ENCODE peak calls at places on chromosomes 4 and X, in four cellular contexts. One of them, this sample, is unnamed.

GRCh38 chrX:78333521-78333920 is 6.1 kb upstream of the CYSLTR1 start:
- DNase-seq in GM23338: peak
- DNase-seq in lung: no peak
- DNase-seq in dorsolateral prefrontal cortex: no peak
- DNase-seq in this sample: no peak

GRCh38 chr4:155510771-155511170 is 134.0 kb upstream of the MAP9 start:
- DNase-seq in GM23338: no peak
- DNase-seq in lung: no peak
- DNase-seq in dorsolateral prefrontal cortex: no peak
- DNase-seq in this sample: no peak

GRCh38 chr4:88481557-88481956 is 24.6 kb downstream of the HERC5 start:
- DNase-seq in GM23338: no peak
- DNase-seq in lung: no peak
- DNase-seq in dorsolateral prefrontal cortex: no peak
- DNase-seq in this sample: no peak

GRCh38 chr4:113316879-113317278 is 267.4 kb downstream of the ANK2 start:
- DNase-seq in GM23338: peak
- DNase-seq in lung: no peak
- DNase-seq in dorsolateral prefrontal cortex: no peak
- DNase-seq in this sample: no peak

GRCh38 chr4:153137168-153137567 is 67.1 kb upstream of the TRIM2 start:
- DNase-seq in GM23338: no peak
- DNase-seq in lung: no peak
- DNase-seq in dorsolateral prefrontal cortex: no peak
- DNase-seq in this sample: no peak

GRCh38 chrX:111095974-111096870 is at the start of gene PAK3:
- DNase-seq in GM23338: peak
- DNase-seq in lung: no peak
- DNase-seq in dorsolateral prefrontal cortex: no peak
- DNase-seq in this sample: peak

GRCh38 chrX:37644381-37645305 is 40.9 kb upstream of the XK start:
- DNase-seq in GM23338: no peak
- DNase-seq in lung: no peak
- DNase-seq in dorsolateral prefrontal cortex: no peak
- DNase-seq in this sample: peak

GRCh38 chr4:94447754-94448411 is 3.9 kb upstream of the PDLIM5 start:
- DNase-seq in GM23338: no peak
- DNase-seq in lung: no peak
- DNase-seq in dorsolateral prefrontal cortex: no peak
- DNase-seq in this sample: no peak

GRCh38 chrX:10157545-10157944 is 770 bp downstream of the CLCN4 start:
- DNase-seq in GM23338: no peak
- DNase-seq in lung: no peak
- DNase-seq in dorsolateral prefrontal cortex: no peak
- DNase-seq in this sample: no peak

GRCh38 chr4:26782168-26782829 is 78.3 kb upstream of the STIM2 start:
- DNase-seq in GM23338: no peak
- DNase-seq in lung: no peak
- DNase-seq in dorsolateral prefrontal cortex: no peak
- DNase-seq in this sample: no peak

GRCh38 chrX:13201605-13202219 is 118.1 kb downstream of the ATXN3L start:
- DNase-seq in GM23338: peak
- DNase-seq in lung: no peak
- DNase-seq in dorsolateral prefrontal cortex: no peak
- DNase-seq in this sample: no peak

GRCh38 chr4:2761035-2761923 is 5.1 kb upstream of the TNIP2 start:
- DNase-seq in GM23338: peak
- DNase-seq in lung: no peak
- DNase-seq in dorsolateral prefrontal cortex: no peak
- DNase-seq in this sample: peak

GRCh38 chr4:142719854-142720541 is 126.1 kb downstream of the INPP4B start:
- DNase-seq in GM23338: peak
- DNase-seq in lung: no peak
- DNase-seq in dorsolateral prefrontal cortex: no peak
- DNase-seq in this sample: no peak

GRCh38 chr4:80295841-80296240 is 29.4 kb downstream of the FGF5 start:
- DNase-seq in GM23338: no peak
- DNase-seq in lung: no peak
- DNase-seq in dorsolateral prefrontal cortex: no peak
- DNase-seq in this sample: no peak

GRCh38 chr4:17494258-17494657 is 17.6 kb downstream of the QDPR start:
- DNase-seq in GM23338: no peak
- DNase-seq in lung: no peak
- DNase-seq in dorsolateral prefrontal cortex: no peak
- DNase-seq in this sample: no peak

GRCh38 chrX:27842867-27843266 is 35.1 kb downstream of the MAGEB10 start:
- DNase-seq in GM23338: no peak
- DNase-seq in lung: no peak
- DNase-seq in dorsolateral prefrontal cortex: no peak
- DNase-seq in this sample: no peak

GRCh38 chr4:25977397-25978170 is 63.6 kb downstream of the SMIM20 start:
- DNase-seq in GM23338: no peak
- DNase-seq in lung: no peak
- DNase-seq in dorsolateral prefrontal cortex: no peak
- DNase-seq in this sample: no peak

GRCh38 chr4:88616275-88616996 is 24.2 kb downstream of the HERC3 start:
- DNase-seq in GM23338: no peak
- DNase-seq in lung: no peak
- DNase-seq in dorsolateral prefrontal cortex: no peak
- DNase-seq in this sample: no peak

GRCh38 chrX:152220612-152221011 is 82.2 kb upstream of the MAGEA10 start:
- DNase-seq in GM23338: no peak
- DNase-seq in lung: no peak
- DNase-seq in dorsolateral prefrontal cortex: no peak
- DNase-seq in this sample: no peak

GRCh38 chr4:38634047-38634759 is 29.8 kb upstream of the KLF3 start:
- DNase-seq in GM23338: no peak
- DNase-seq in lung: no peak
- DNase-seq in dorsolateral prefrontal cortex: no peak
- DNase-seq in this sample: no peak

GRCh38 chr4:100539706-100540105 is 21.9 kb upstream of the EMCN start:
- DNase-seq in GM23338: no peak
- DNase-seq in lung: no peak
- DNase-seq in dorsolateral prefrontal cortex: no peak
- DNase-seq in this sample: no peak

GRCh38 chrX:154730271-154730883 is 20.5 kb downstream of the GAB3 start:
- DNase-seq in GM23338: no peak
- DNase-seq in lung: peak
- DNase-seq in dorsolateral prefrontal cortex: no peak
- DNase-seq in this sample: no peak

GRCh38 chrX:154729439-154729838 is 21.4 kb downstream of the GAB3 start:
- DNase-seq in GM23338: no peak
- DNase-seq in lung: no peak
- DNase-seq in dorsolateral prefrontal cortex: no peak
- DNase-seq in this sample: no peak

GRCh38 chrX:154724999-154725756 is 25.7 kb downstream of the GAB3 start:
- DNase-seq in GM23338: peak
- DNase-seq in lung: no peak
- DNase-seq in dorsolateral prefrontal cortex: no peak
- DNase-seq in this sample: no peak

GRCh38 chrX:154728791-154729190 is 22.1 kb downstream of the GAB3 start:
- DNase-seq in GM23338: no peak
- DNase-seq in lung: no peak
- DNase-seq in dorsolateral prefrontal cortex: no peak
- DNase-seq in this sample: no peak

DNA sequence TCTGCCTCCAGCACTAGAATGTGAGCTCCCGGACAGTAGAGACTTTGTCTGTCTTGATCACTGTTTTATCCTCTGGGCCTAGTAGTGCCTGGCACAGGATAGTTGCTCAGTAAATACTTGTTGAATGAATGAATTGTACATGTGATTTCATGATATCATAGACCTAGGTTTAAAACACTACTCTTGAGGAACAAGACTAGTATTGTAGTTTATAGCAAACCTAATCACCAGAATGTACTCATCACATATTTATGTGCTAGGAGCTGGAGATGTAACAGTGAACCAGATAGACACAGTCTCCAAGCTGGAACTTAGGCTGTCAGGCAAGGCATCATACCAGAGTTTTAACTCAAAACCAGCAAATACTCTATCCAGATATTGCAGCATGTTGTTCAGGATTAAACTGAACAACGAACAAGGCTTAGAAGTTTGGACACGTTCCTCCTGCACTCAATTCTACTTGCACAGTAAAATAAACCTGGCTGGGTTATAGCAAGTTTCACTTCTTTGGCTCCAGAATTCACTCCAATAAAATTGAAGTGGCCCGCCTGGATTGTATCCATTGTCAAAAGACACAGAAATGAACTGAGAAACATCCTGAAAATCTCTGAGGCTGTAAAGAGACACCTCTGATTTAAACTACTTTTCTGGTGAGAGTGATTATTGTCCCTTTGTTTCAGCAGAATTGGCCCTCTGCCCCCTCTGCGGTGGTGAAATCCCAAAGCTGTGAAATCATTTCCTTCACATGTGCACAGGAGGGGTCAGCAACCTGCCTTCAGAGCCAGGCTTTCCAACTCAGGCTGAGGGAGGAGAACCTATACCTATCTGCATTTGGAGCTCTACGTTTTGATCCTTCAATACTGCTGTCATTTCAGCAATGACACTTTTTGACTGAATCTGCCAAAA is 23.2 kb downstream of the GAB3 start:
- DNase-seq in GM23338: no peak
- DNase-seq in lung: peak
- DNase-seq in dorsolateral prefrontal cortex: no peak
- DNase-seq in this sample: peak
- H3K27ac ChIP-seq in GM23338: no peak
- H3K27ac ChIP-seq in lung: peak
- H3K27ac ChIP-seq in dorsolateral prefrontal cortex: no peak
- H3K27ac ChIP-seq in this sample: peak

DNA sequence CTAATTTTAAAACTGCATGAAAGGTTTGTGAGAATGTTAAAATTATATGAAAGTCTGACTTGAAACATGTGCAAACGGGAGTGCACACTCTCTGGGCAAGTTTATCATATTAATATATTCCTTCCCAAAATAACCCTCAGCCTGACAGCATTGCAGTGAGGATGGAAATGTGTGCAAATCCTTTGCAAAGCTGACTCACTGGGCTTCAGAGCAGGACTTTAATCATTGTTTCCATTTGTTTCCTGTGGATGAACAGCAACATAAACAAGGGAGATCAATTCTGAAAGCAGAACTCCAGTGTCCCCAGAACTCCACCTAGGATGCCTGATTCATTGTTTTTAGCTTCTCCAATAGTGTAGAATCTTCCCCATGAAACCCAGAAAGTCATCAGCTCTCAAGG is 32.9 kb downstream of the SLC2A9 start:
- DNase-seq in GM23338: no peak
- DNase-seq in lung: no peak
- DNase-seq in dorsolateral prefrontal cortex: no peak
- DNase-seq in this sample: no peak
- H3K4me3 ChIP-seq in GM23338: no peak
- H3K4me3 ChIP-seq in lung: no peak
- H3K4me3 ChIP-seq in dorsolateral prefrontal cortex: no peak
- H3K4me3 ChIP-seq in this sample: no peak

DNA sequence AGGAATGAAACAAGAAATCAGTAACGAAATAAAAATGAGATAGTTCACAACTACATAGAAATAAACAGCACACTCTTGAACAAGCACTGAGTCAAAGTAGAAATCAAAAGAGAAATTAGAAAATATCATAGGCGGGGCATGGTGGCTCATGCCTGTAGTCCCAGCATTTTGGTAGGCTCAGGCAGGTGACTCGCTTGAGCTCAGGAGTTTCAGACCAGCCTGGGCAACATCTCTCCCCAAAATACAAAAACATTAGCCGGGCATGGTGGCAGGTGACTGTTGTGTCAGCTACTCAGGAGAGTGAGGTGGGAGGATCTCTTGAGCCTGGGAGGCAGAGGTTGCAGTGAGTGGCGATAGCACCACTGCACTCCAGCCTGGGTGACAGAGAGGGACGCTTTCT is 714.4 kb downstream of the GLUD2 start:
- DNase-seq in GM23338: no peak
- DNase-seq in lung: no peak
- DNase-seq in dorsolateral prefrontal cortex: no peak
- DNase-seq in this sample: no peak
- TF ChIP-seq CTCF in GM23338: no peak
- TF ChIP-seq CTCF in lung: no peak
- TF ChIP-seq CTCF in dorsolateral prefrontal cortex: no peak
- TF ChIP-seq CTCF in this sample: no peak

GRCh38 chr4:40059362-40059761 is 2.7 kb downstream of the N4BP2 start:
- DNase-seq in GM23338: peak
- DNase-seq in lung: no peak
- DNase-seq in dorsolateral prefrontal cortex: no peak
- DNase-seq in this sample: no peak

GRCh38 chr4:40056722-40057539 is at the start of gene N4BP2:
- DNase-seq in GM23338: peak
- DNase-seq in lung: peak
- DNase-seq in dorsolateral prefrontal cortex: peak
- DNase-seq in this sample: peak

GRCh38 chr4:40058121-40058520 is 1.5 kb downstream of the N4BP2 start:
- DNase-seq in GM23338: peak
- DNase-seq in lung: no peak
- DNase-seq in dorsolateral prefrontal cortex: no peak
- DNase-seq in this sample: no peak

GRCh38 chr4:40057540-40058091 is 966 bp downstream of the N4BP2 start:
- DNase-seq in GM23338: peak
- DNase-seq in lung: peak
- DNase-seq in dorsolateral prefrontal cortex: no peak
- DNase-seq in this sample: peak

DNA sequence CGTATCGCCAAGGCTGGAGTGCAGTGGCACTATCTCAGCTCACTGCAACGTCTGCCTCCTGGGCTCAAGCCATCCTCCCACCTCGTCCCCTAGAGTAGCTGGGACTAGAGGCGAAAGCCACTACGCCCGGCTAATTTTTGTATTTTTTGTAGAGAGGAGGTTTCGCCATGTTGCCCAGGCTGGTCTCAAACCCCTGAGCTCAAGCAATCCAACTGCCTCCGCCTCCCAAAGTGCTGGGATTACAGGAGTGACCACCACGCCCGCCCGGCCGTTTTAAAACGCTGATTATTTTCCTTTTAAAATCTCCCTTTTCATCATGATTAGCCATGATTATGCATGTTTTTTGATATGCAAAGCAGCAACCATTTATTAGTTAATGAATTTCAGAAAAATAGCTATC is 2.2 kb downstream of the N4BP2 start:
- DNase-seq in GM23338: no peak
- DNase-seq in lung: no peak
- DNase-seq in dorsolateral prefrontal cortex: no peak
- DNase-seq in this sample: no peak
- H3K27ac ChIP-seq in GM23338: peak
- H3K27ac ChIP-seq in lung: no peak
- H3K27ac ChIP-seq in dorsolateral prefrontal cortex: no peak
- H3K27ac ChIP-seq in this sample: no peak

GRCh38 chr4:109185548-109185947 is 116.9 kb downstream of the COL25A1 start:
- DNase-seq in GM23338: no peak
- DNase-seq in lung: no peak
- DNase-seq in dorsolateral prefrontal cortex: no peak
- DNase-seq in this sample: no peak

GRCh38 chr4:109184421-109184956 is 118.0 kb downstream of the COL25A1 start:
- DNase-seq in GM23338: no peak
- DNase-seq in lung: no peak
- DNase-seq in dorsolateral prefrontal cortex: no peak
- DNase-seq in this sample: no peak

GRCh38 chr4:109185951-109186350 is 116.5 kb downstream of the COL25A1 start:
- DNase-seq in GM23338: peak
- DNase-seq in lung: no peak
- DNase-seq in dorsolateral prefrontal cortex: no peak
- DNase-seq in this sample: no peak

GRCh38 chr4:109183851-109184345 is 118.6 kb downstream of the COL25A1 start:
- DNase-seq in GM23338: no peak
- DNase-seq in lung: no peak
- DNase-seq in dorsolateral prefrontal cortex: no peak
- DNase-seq in this sample: no peak

GRCh38 chr4:109186458-109186945 is 116.0 kb downstream of the COL25A1 start:
- DNase-seq in GM23338: no peak
- DNase-seq in lung: no peak
- DNase-seq in dorsolateral prefrontal cortex: no peak
- DNase-seq in this sample: no peak
- H3K4me3 ChIP-seq in GM23338: no peak
- H3K4me3 ChIP-seq in lung: no peak
- H3K4me3 ChIP-seq in dorsolateral prefrontal cortex: no peak
- H3K4me3 ChIP-seq in this sample: no peak